ENCODE peak calls at places on chromosomes 11 and 22, in ten cellular contexts. One of them, this sample, is unnamed.
A peak's percentile ranks its signal among the peaks of the same experiment; 100 is the strongest.

GRCh38 chr11:15737326-15737725 is 619.0 kb downstream of the SOX6 start:
- DNase-seq in CD4-positive, CD25-positive, alpha-beta regulatory T cell: no peak
- DNase-seq in transverse colon: no peak
- DNase-seq in psoas muscle: no peak
- DNase-seq in tibial artery: no peak
- DNase-seq in HAP-1: no peak
- DNase-seq in adrenal gland: no peak
- DNase-seq in lung: no peak
- DNase-seq in lower lobe of right lung: no peak
- DNase-seq in cardiac muscle cell: no peak
- DNase-seq in this sample: no peak

GRCh38 chr22:41713004-41713403 is 13.7 kb downstream of the MEI1 start:
- DNase-seq in CD4-positive, CD25-positive, alpha-beta regulatory T cell: no peak
- DNase-seq in transverse colon: no peak
- DNase-seq in psoas muscle: no peak
- DNase-seq in tibial artery: no peak
- DNase-seq in HAP-1: no peak
- DNase-seq in adrenal gland: no peak
- DNase-seq in lung: no peak
- DNase-seq in lower lobe of right lung: no peak
- DNase-seq in cardiac muscle cell: no peak
- DNase-seq in this sample: no peak

GRCh38 chr11:66728760-66729385 is at the start of gene SPTBN2:
- DNase-seq in CD4-positive, CD25-positive, alpha-beta regulatory T cell: no peak
- DNase-seq in transverse colon: peak; percentile 16
- DNase-seq in psoas muscle: peak; percentile 39
- DNase-seq in tibial artery: no peak
- DNase-seq in HAP-1: no peak
- DNase-seq in adrenal gland: peak; percentile 44
- DNase-seq in lung: no peak
- DNase-seq in lower lobe of right lung: no peak
- DNase-seq in cardiac muscle cell: peak; percentile 22
- DNase-seq in this sample: no peak

GRCh38 chr11:134332189-134332631 is 422 bp downstream of the GLB1L2 start:
- DNase-seq in CD4-positive, CD25-positive, alpha-beta regulatory T cell: no peak
- DNase-seq in transverse colon: peak; percentile 53
- DNase-seq in psoas muscle: no peak
- DNase-seq in tibial artery: no peak
- DNase-seq in HAP-1: no peak
- DNase-seq in adrenal gland: no peak
- DNase-seq in lung: no peak
- DNase-seq in lower lobe of right lung: no peak
- DNase-seq in cardiac muscle cell: no peak
- DNase-seq in this sample: peak; percentile 24

GRCh38 chr11:59394186-59394585 is 32.0 kb downstream of the OR5A2 start:
- DNase-seq in CD4-positive, CD25-positive, alpha-beta regulatory T cell: no peak
- DNase-seq in transverse colon: no peak
- DNase-seq in psoas muscle: no peak
- DNase-seq in tibial artery: no peak
- DNase-seq in HAP-1: no peak
- DNase-seq in adrenal gland: no peak
- DNase-seq in lung: no peak
- DNase-seq in lower lobe of right lung: no peak
- DNase-seq in cardiac muscle cell: no peak
- DNase-seq in this sample: no peak

GRCh38 chr11:12693485-12694181 is 19.4 kb downstream of the TEAD1 start:
- DNase-seq in CD4-positive, CD25-positive, alpha-beta regulatory T cell: no peak
- DNase-seq in transverse colon: peak; percentile 54
- DNase-seq in psoas muscle: peak; percentile 66
- DNase-seq in tibial artery: peak; percentile 71
- DNase-seq in HAP-1: peak; percentile 80
- DNase-seq in adrenal gland: peak; percentile 72
- DNase-seq in lung: no peak
- DNase-seq in lower lobe of right lung: peak; percentile 50
- DNase-seq in cardiac muscle cell: peak; percentile 96
- DNase-seq in this sample: no peak

GRCh38 chr11:65946655-65947054 is 1.4 kb downstream of the TSGA10IP start:
- DNase-seq in CD4-positive, CD25-positive, alpha-beta regulatory T cell: no peak
- DNase-seq in transverse colon: no peak
- DNase-seq in psoas muscle: no peak
- DNase-seq in tibial artery: no peak
- DNase-seq in HAP-1: no peak
- DNase-seq in adrenal gland: no peak
- DNase-seq in lung: no peak
- DNase-seq in lower lobe of right lung: no peak
- DNase-seq in cardiac muscle cell: no peak
- DNase-seq in this sample: no peak

GRCh38 chr11:100684101-100685065 is 2.7 kb upstream of the ARHGAP42 start:
- DNase-seq in CD4-positive, CD25-positive, alpha-beta regulatory T cell: no peak
- DNase-seq in transverse colon: no peak
- DNase-seq in psoas muscle: no peak
- DNase-seq in tibial artery: no peak
- DNase-seq in HAP-1: no peak
- DNase-seq in adrenal gland: no peak
- DNase-seq in lung: no peak
- DNase-seq in lower lobe of right lung: no peak
- DNase-seq in cardiac muscle cell: no peak
- DNase-seq in this sample: no peak

GRCh38 chr11:119726585-119727522 is 2.1 kb downstream of the NECTIN1 start:
- DNase-seq in CD4-positive, CD25-positive, alpha-beta regulatory T cell: no peak
- DNase-seq in transverse colon: no peak
- DNase-seq in psoas muscle: no peak
- DNase-seq in tibial artery: no peak
- DNase-seq in HAP-1: peak; percentile 88
- DNase-seq in adrenal gland: no peak
- DNase-seq in lung: no peak
- DNase-seq in lower lobe of right lung: no peak
- DNase-seq in cardiac muscle cell: no peak
- DNase-seq in this sample: no peak

GRCh38 chr11:68798221-68798813 is 43.4 kb downstream of the CPT1A start:
- DNase-seq in CD4-positive, CD25-positive, alpha-beta regulatory T cell: peak; percentile 27
- DNase-seq in transverse colon: peak; percentile 34
- DNase-seq in psoas muscle: peak; percentile 67
- DNase-seq in tibial artery: no peak
- DNase-seq in HAP-1: no peak
- DNase-seq in adrenal gland: no peak
- DNase-seq in lung: peak; percentile 31
- DNase-seq in lower lobe of right lung: no peak
- DNase-seq in cardiac muscle cell: peak; percentile 31
- DNase-seq in this sample: no peak

GRCh38 chr11:27701262-27702105 is 1.2 kb upstream of the BDNF start:
- DNase-seq in CD4-positive, CD25-positive, alpha-beta regulatory T cell: no peak
- DNase-seq in transverse colon: peak; percentile 23
- DNase-seq in psoas muscle: peak; percentile 54
- DNase-seq in tibial artery: peak; percentile 76
- DNase-seq in HAP-1: no peak
- DNase-seq in adrenal gland: no peak
- DNase-seq in lung: no peak
- DNase-seq in lower lobe of right lung: no peak
- DNase-seq in cardiac muscle cell: peak; percentile 75
- DNase-seq in this sample: no peak

DNA sequence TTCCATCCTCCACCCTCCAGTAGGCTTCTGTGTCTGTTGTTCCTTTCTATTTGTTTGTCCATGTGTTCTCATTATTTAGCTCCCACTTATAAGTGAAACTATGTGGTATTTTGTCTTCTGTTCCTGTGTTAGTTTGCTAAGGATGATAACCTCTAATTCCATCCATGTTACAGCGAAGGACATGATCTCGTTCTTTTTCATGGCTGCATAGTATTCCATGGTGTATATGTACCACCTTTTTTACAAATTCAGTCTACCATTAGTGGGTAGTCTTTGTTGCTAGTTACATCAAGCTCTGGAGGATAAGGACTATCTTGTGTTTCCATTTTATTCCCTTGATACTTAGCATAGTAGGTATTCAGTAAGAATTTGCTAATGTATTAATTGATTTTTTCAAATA is 664.2 kb upstream of the FAT3 start:
- DNase-seq in CD4-positive, CD25-positive, alpha-beta regulatory T cell: no peak
- DNase-seq in transverse colon: no peak
- DNase-seq in psoas muscle: no peak
- DNase-seq in tibial artery: no peak
- DNase-seq in HAP-1: no peak
- DNase-seq in adrenal gland: no peak
- DNase-seq in lung: no peak
- DNase-seq in lower lobe of right lung: no peak
- DNase-seq in cardiac muscle cell: no peak
- DNase-seq in this sample: no peak
- H3K9me3 ChIP-seq in CD4-positive, CD25-positive, alpha-beta regulatory T cell: peaks cover 2% of the 10 kb centered on the region
- H3K9me3 ChIP-seq in transverse colon: no peaks in the 10 kb centered on the region
- H3K9me3 ChIP-seq in psoas muscle: no peaks in the 10 kb centered on the region
- H3K9me3 ChIP-seq in tibial artery: no peaks in the 10 kb centered on the region
- H3K9me3 ChIP-seq in HAP-1: no peaks in the 10 kb centered on the region
- H3K9me3 ChIP-seq in adrenal gland: no peaks in the 10 kb centered on the region
- H3K9me3 ChIP-seq in lung: no peaks in the 10 kb centered on the region
- H3K9me3 ChIP-seq in lower lobe of right lung: no peaks in the 10 kb centered on the region
- H3K9me3 ChIP-seq in cardiac muscle cell: no peaks in the 10 kb centered on the region
- H3K9me3 ChIP-seq in this sample: peaks cover 3% of the 10 kb centered on the region

GRCh38 chr11:41047229-41047628 is 412.2 kb downstream of the LRRC4C start:
- DNase-seq in CD4-positive, CD25-positive, alpha-beta regulatory T cell: no peak
- DNase-seq in transverse colon: no peak
- DNase-seq in psoas muscle: no peak
- DNase-seq in tibial artery: no peak
- DNase-seq in HAP-1: no peak
- DNase-seq in adrenal gland: no peak
- DNase-seq in lung: no peak
- DNase-seq in lower lobe of right lung: no peak
- DNase-seq in cardiac muscle cell: no peak
- DNase-seq in this sample: no peak

GRCh38 chr11:41039592-41039991 is 419.9 kb downstream of the LRRC4C start:
- DNase-seq in CD4-positive, CD25-positive, alpha-beta regulatory T cell: no peak
- DNase-seq in transverse colon: no peak
- DNase-seq in psoas muscle: no peak
- DNase-seq in tibial artery: no peak
- DNase-seq in HAP-1: no peak
- DNase-seq in adrenal gland: no peak
- DNase-seq in lung: no peak
- DNase-seq in lower lobe of right lung: no peak
- DNase-seq in cardiac muscle cell: no peak
- DNase-seq in this sample: no peak

GRCh38 chr11:41040474-41040873 is 419.0 kb downstream of the LRRC4C start:
- DNase-seq in CD4-positive, CD25-positive, alpha-beta regulatory T cell: no peak
- DNase-seq in transverse colon: no peak
- DNase-seq in psoas muscle: no peak
- DNase-seq in tibial artery: no peak
- DNase-seq in HAP-1: no peak
- DNase-seq in adrenal gland: no peak
- DNase-seq in lung: no peak
- DNase-seq in lower lobe of right lung: no peak
- DNase-seq in cardiac muscle cell: no peak
- DNase-seq in this sample: no peak

DNA sequence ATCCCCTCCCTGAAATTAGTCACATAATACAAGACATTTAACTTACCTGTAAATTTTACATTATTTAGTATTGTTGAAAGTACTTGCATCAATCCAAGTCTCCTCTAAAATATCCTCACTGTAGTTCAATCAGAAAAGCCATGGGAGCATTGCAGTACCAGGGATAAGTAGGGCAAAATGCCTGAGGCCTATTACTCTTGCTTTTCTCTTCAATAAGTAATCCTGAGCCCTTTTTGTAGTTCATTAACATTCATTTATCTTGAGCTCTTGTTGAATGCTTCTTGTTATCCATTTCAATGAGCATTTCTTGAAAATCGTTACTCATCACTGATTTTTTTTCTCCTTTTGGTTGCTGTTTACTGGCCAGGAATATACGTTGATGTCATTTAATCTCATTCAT is 414.7 kb downstream of the LRRC4C start:
- DNase-seq in CD4-positive, CD25-positive, alpha-beta regulatory T cell: no peak
- DNase-seq in transverse colon: no peak
- DNase-seq in psoas muscle: no peak
- DNase-seq in tibial artery: no peak
- DNase-seq in HAP-1: peak; percentile 90
- DNase-seq in adrenal gland: no peak
- DNase-seq in lung: no peak
- DNase-seq in lower lobe of right lung: no peak
- DNase-seq in cardiac muscle cell: no peak
- DNase-seq in this sample: no peak
- H3K9me3 ChIP-seq in CD4-positive, CD25-positive, alpha-beta regulatory T cell: peaks cover 6% of the 10 kb centered on the region
- H3K9me3 ChIP-seq in transverse colon: no peaks in the 10 kb centered on the region
- H3K9me3 ChIP-seq in psoas muscle: no peaks in the 10 kb centered on the region
- H3K9me3 ChIP-seq in tibial artery: no peaks in the 10 kb centered on the region
- H3K9me3 ChIP-seq in HAP-1: no peaks in the 10 kb centered on the region
- H3K9me3 ChIP-seq in adrenal gland: no peaks in the 10 kb centered on the region
- H3K9me3 ChIP-seq in lung: no peaks in the 10 kb centered on the region
- H3K9me3 ChIP-seq in lower lobe of right lung: no peaks in the 10 kb centered on the region
- H3K9me3 ChIP-seq in cardiac muscle cell: no peaks in the 10 kb centered on the region
- H3K9me3 ChIP-seq in this sample: peaks cover 2% of the 10 kb centered on the region

GRCh38 chr11:60680455-60681119 is 18.8 kb upstream of the MS4A8 start:
- DNase-seq in CD4-positive, CD25-positive, alpha-beta regulatory T cell: no peak
- DNase-seq in transverse colon: no peak
- DNase-seq in psoas muscle: no peak
- DNase-seq in tibial artery: no peak
- DNase-seq in HAP-1: no peak
- DNase-seq in adrenal gland: no peak
- DNase-seq in lung: no peak
- DNase-seq in lower lobe of right lung: no peak
- DNase-seq in cardiac muscle cell: no peak
- DNase-seq in this sample: no peak
- H3K9me3 ChIP-seq in CD4-positive, CD25-positive, alpha-beta regulatory T cell: peaks cover 7% of the 10 kb centered on the region
- H3K9me3 ChIP-seq in transverse colon: peaks cover 15% of the 10 kb centered on the region
- H3K9me3 ChIP-seq in psoas muscle: peaks cover 9% of the 10 kb centered on the region
- H3K9me3 ChIP-seq in tibial artery: peaks cover 5% of the 10 kb centered on the region
- H3K9me3 ChIP-seq in HAP-1: peaks cover 6% of the 10 kb centered on the region
- H3K9me3 ChIP-seq in adrenal gland: no peaks in the 10 kb centered on the region
- H3K9me3 ChIP-seq in lung: peaks cover 7% of the 10 kb centered on the region
- H3K9me3 ChIP-seq in lower lobe of right lung: peaks cover 17% of the 10 kb centered on the region
- H3K9me3 ChIP-seq in cardiac muscle cell: no peaks in the 10 kb centered on the region
- H3K9me3 ChIP-seq in this sample: no peaks in the 10 kb centered on the region

GRCh38 chr11:70605846-70606245 is 207.5 kb downstream of the CTTN start:
- DNase-seq in CD4-positive, CD25-positive, alpha-beta regulatory T cell: no peak
- DNase-seq in transverse colon: no peak
- DNase-seq in psoas muscle: peak; percentile 17
- DNase-seq in tibial artery: no peak
- DNase-seq in HAP-1: no peak
- DNase-seq in adrenal gland: no peak
- DNase-seq in lung: no peak
- DNase-seq in lower lobe of right lung: peak; percentile 2
- DNase-seq in cardiac muscle cell: no peak
- DNase-seq in this sample: no peak

GRCh38 chr11:70603064-70603755 is 204.9 kb downstream of the CTTN start:
- DNase-seq in CD4-positive, CD25-positive, alpha-beta regulatory T cell: no peak
- DNase-seq in transverse colon: no peak
- DNase-seq in psoas muscle: peak; percentile 41
- DNase-seq in tibial artery: no peak
- DNase-seq in HAP-1: no peak
- DNase-seq in adrenal gland: no peak
- DNase-seq in lung: no peak
- DNase-seq in lower lobe of right lung: no peak
- DNase-seq in cardiac muscle cell: no peak
- DNase-seq in this sample: no peak

GRCh38 chr11:70603756-70604211 is 205.5 kb downstream of the CTTN start:
- DNase-seq in CD4-positive, CD25-positive, alpha-beta regulatory T cell: no peak
- DNase-seq in transverse colon: no peak
- DNase-seq in psoas muscle: peak; percentile 32
- DNase-seq in tibial artery: no peak
- DNase-seq in HAP-1: no peak
- DNase-seq in adrenal gland: no peak
- DNase-seq in lung: peak; percentile 53
- DNase-seq in lower lobe of right lung: peak; percentile 58
- DNase-seq in cardiac muscle cell: no peak
- DNase-seq in this sample: no peak

GRCh38 chr11:70604630-70605520 is 206.5 kb downstream of the CTTN start:
- DNase-seq in CD4-positive, CD25-positive, alpha-beta regulatory T cell: no peak
- DNase-seq in transverse colon: no peak
- DNase-seq in psoas muscle: peak; percentile 40
- DNase-seq in tibial artery: no peak
- DNase-seq in HAP-1: no peak
- DNase-seq in adrenal gland: no peak
- DNase-seq in lung: no peak
- DNase-seq in lower lobe of right lung: peak; percentile 42
- DNase-seq in cardiac muscle cell: no peak
- DNase-seq in this sample: no peak

GRCh38 chr11:70604221-70604620 is 205.9 kb downstream of the CTTN start:
- DNase-seq in CD4-positive, CD25-positive, alpha-beta regulatory T cell: no peak
- DNase-seq in transverse colon: no peak
- DNase-seq in psoas muscle: peak; percentile 38
- DNase-seq in tibial artery: no peak
- DNase-seq in HAP-1: no peak
- DNase-seq in adrenal gland: no peak
- DNase-seq in lung: no peak
- DNase-seq in lower lobe of right lung: peak; percentile 25
- DNase-seq in cardiac muscle cell: no peak
- DNase-seq in this sample: no peak
- H3K9me3 ChIP-seq in CD4-positive, CD25-positive, alpha-beta regulatory T cell: no peaks in the 10 kb centered on the region
- H3K9me3 ChIP-seq in transverse colon: no peaks in the 10 kb centered on the region
- H3K9me3 ChIP-seq in psoas muscle: no peaks in the 10 kb centered on the region
- H3K9me3 ChIP-seq in tibial artery: no peaks in the 10 kb centered on the region
- H3K9me3 ChIP-seq in HAP-1: no peaks in the 10 kb centered on the region
- H3K9me3 ChIP-seq in adrenal gland: no peaks in the 10 kb centered on the region
- H3K9me3 ChIP-seq in lung: no peaks in the 10 kb centered on the region
- H3K9me3 ChIP-seq in lower lobe of right lung: no peaks in the 10 kb centered on the region
- H3K9me3 ChIP-seq in cardiac muscle cell: no peaks in the 10 kb centered on the region
- H3K9me3 ChIP-seq in this sample: no peaks in the 10 kb centered on the region